ENCODE peak calls at places on chromosomes 16 and 17, in nine cellular contexts. S is CD8-positive, alpha-beta memory T cell; C is activated CD4-positive, alpha-beta T cell treated with anti-CD3 and anti-CD28 coated beads, Interleukin-2, amount 50 U/mL, for 1 hour; A is B cell; R is AG04449; H is A549; W is aorta; L is cerebellar nuclear complex; M is fibroblast of lung. K is an unnamed sample.

GRCh38 chr17:20217677-20218076 is 208.5 kb downstream of the SPECC1 start:
- DNase-seq in S (no peak), C (no peak), A (no peak), R (no peak), H (no peak), W (no peak), L (no peak), M (no peak), K (no peak)

GRCh38 chr17:75654176-75654575 is 12.8 kb downstream of the RECQL5 start:
- DNase-seq in S (no peak), C (no peak), A (no peak), R (no peak), H (no peak), W (no peak), L (no peak), M (peak; percentile 9), K (no peak)

GRCh38 chr16:23435500-23435899 is 17.5 kb downstream of the COG7 start:
- DNase-seq in S (peak; percentile 45), C (peak; percentile 63), A (peak; percentile 59), R (no peak), H (peak; percentile 74), W (peak; percentile 81), L (no peak), M (peak; percentile 61), K (peak; percentile 71)

GRCh38 chr16:85557083-85557975 is 55.8 kb upstream of the GSE1 start:
- DNase-seq in S (peak; percentile 37), C (peak; percentile 31), A (no peak), R (no peak), H (peak; percentile 63), W (no peak), L (no peak), M (no peak), K (peak; percentile 52)

GRCh38 chr17:50425682-50426471 is at the start of gene ACSF2:
- DNase-seq in S (peak; percentile 67), C (peak; percentile 63), A (peak; percentile 92), R (no peak), H (peak; percentile 87), W (peak; percentile 93), L (no peak), M (peak; percentile 71), K (peak; percentile 63)

GRCh38 chr17:38344127-38344745 is 480 bp upstream of the GPR179 start:
- DNase-seq in S (no peak), C (no peak), A (no peak), R (no peak), H (no peak), W (no peak), L (no peak), M (no peak), K (no peak)

GRCh38 chr16:56610017-56610608 is 1.7 kb downstream of the MT2A start:
- DNase-seq in S (peak; percentile 46), C (peak; percentile 58), A (no peak), R (peak; percentile 78), H (peak; percentile 21), W (peak; percentile 85), L (no peak), M (peak; percentile 90), K (peak; percentile 83)

GRCh38 chr16:88922114-88922825 is 54.7 kb downstream of the CBFA2T3 start:
- DNase-seq in S (no peak), C (no peak), A (no peak), R (no peak), H (no peak), W (peak; percentile 92), L (no peak), M (peak; percentile 71), K (no peak)

GRCh38 chr17:63431939-63432804 is 13.9 kb downstream of the CYB561 start:
- DNase-seq in S (no peak), C (no peak), A (no peak), R (peak; percentile 33), H (no peak), W (no peak), L (no peak), M (peak; percentile 46), K (no peak)

K was measured in CD4-positive, alpha-beta memory T cell.